ENCODE peak calls at places on chromosome 7, in eight cellular contexts. R, O, A, Y, S, E, U and D are unnamed samples.

GRCh38 chr7:43018446-43018845 is 86.3 kb downstream of the MRPL32 start:
- DNase-seq in R (peak; percentile 54), O (no peak), A (no peak), Y (no peak), S (no peak), E (no peak), U (no peak), D (peak; percentile 91)

GRCh38 chr7:24724451-24725190 is 32.6 kb downstream of the GSDME start:
- DNase-seq in R (no peak), O (no peak), A (no peak), Y (no peak), S (peak; percentile 29), E (no peak), U (no peak), D (no peak)

GRCh38 chr7:35802649-35803048 is 1.8 kb downstream of the SEPTIN7 start:
- DNase-seq in R (no peak), O (no peak), A (no peak), Y (peak; percentile 26), S (no peak), E (no peak), U (no peak), D (no peak)

GRCh38 chr7:158548726-158549125 is 38.9 kb downstream of the PTPRN2 start:
- DNase-seq in R (no peak), O (no peak), A (no peak), Y (peak; percentile 69), S (no peak), E (no peak), U (no peak), D (no peak)

GRCh38 chr7:121608785-121609184 is 212.7 kb upstream of the FAM3C start:
- DNase-seq in R (no peak), O (no peak), A (no peak), Y (no peak), S (no peak), E (no peak), U (no peak), D (no peak)

GRCh38 chr7:108455833-108456677 is at the start of gene NRCAM:
- DNase-seq in R (peak; percentile 70), O (peak; percentile 79), A (no peak), Y (peak; percentile 98), S (peak; percentile 75), E (peak; percentile 96), U (peak; percentile 93), D (no peak)

GRCh38 chr7:157674027-157674714 is 337.4 kb downstream of the DNAJB6 start:
- DNase-seq in R (no peak), O (no peak), A (no peak), Y (no peak), S (no peak), E (no peak), U (no peak), D (no peak)

GRCh38 chr7:4633012-4633411 is 49.1 kb upstream of the FOXK1 start:
- DNase-seq in R (peak; percentile 81), O (no peak), A (no peak), Y (no peak), S (no peak), E (no peak), U (no peak), D (peak; percentile 77)

GRCh38 chr7:1703475-1704325 is 33.6 kb downstream of the ELFN1 start:
- DNase-seq in R (no peak), O (no peak), A (no peak), Y (peak; percentile 74), S (no peak), E (no peak), U (no peak), D (no peak)

GRCh38 chr7:105748701-105749100 is 127.7 kb downstream of the ATXN7L1 start:
- DNase-seq in R (no peak), O (no peak), A (no peak), Y (peak; percentile 51), S (no peak), E (no peak), U (no peak), D (no peak)

GRCh38 chr7:22049848-22050247 is 104.1 kb upstream of the CDCA7L start:
- DNase-seq in R (no peak), O (no peak), A (no peak), Y (no peak), S (no peak), E (no peak), U (no peak), D (no peak)

GRCh38 chr7:70210200-70210960 is 612.1 kb downstream of the AUTS2 start:
- DNase-seq in R (no peak), O (no peak), A (no peak), Y (no peak), S (no peak), E (no peak), U (no peak), D (no peak)

GRCh38 chr7:108384721-108385483 is 71.3 kb downstream of the NRCAM start:
- DNase-seq in R (no peak), O (no peak), A (no peak), Y (peak; percentile 35), S (no peak), E (no peak), U (no peak), D (peak; percentile 16)

GRCh38 chr7:1223196-1224092 is 9.2 kb upstream of the UNCX start:
- DNase-seq in R (no peak), O (no peak), A (no peak), Y (peak; percentile 79), S (no peak), E (no peak), U (no peak), D (no peak)

GRCh38 chr7:6558837-6559236 is 7.6 kb upstream of the GRID2IP start:
- DNase-seq in R (peak; percentile 50), O (no peak), A (no peak), Y (peak; percentile 78), S (no peak), E (no peak), U (peak; percentile 14), D (peak; percentile 66)

GRCh38 chr7:107850221-107850620 is 40.8 kb upstream of the DLD start:
- DNase-seq in R (no peak), O (no peak), A (no peak), Y (peak; percentile 21), S (no peak), E (no peak), U (no peak), D (no peak)

GRCh38 chr7:48244902-48245301 is 73.6 kb downstream of the ABCA13 start:
- DNase-seq in R (peak; percentile 34), O (no peak), A (no peak), Y (no peak), S (no peak), E (no peak), U (no peak), D (peak; percentile 60)

GRCh38 chr7:1539346-1540321 is 9.1 kb downstream of the MAFK start:
- DNase-seq in R (no peak), O (no peak), A (no peak), Y (no peak), S (no peak), E (no peak), U (no peak), D (no peak)

GRCh38 chr7:5598261-5598761 is 174.7 kb upstream of the TNRC18 start:
- DNase-seq in R (no peak), O (no peak), A (no peak), Y (peak; percentile 64), S (no peak), E (no peak), U (no peak), D (no peak)

GRCh38 chr7:40808409-40808942 is 673.7 kb downstream of the SUGCT start:
- DNase-seq in R (peak; percentile 100), O (no peak), A (peak; percentile 98), Y (no peak), S (no peak), E (no peak), U (no peak), D (peak; percentile 73)

GRCh38 chr7:77691892-77692491 is 4.3 kb upstream of the RSBN1L start:
- DNase-seq in R (no peak), O (no peak), A (no peak), Y (no peak), S (no peak), E (no peak), U (peak; percentile 75), D (no peak)

GRCh38 chr7:1065263-1066260 is 21.2 kb downstream of the GPR146 start:
- DNase-seq in R (peak; percentile 77), O (peak; percentile 80), A (no peak), Y (peak; percentile 99), S (peak; percentile 87), E (peak; percentile 19), U (peak; percentile 91), D (peak; percentile 62)

GRCh38 chr7:107614425-107614824 is 34.4 kb downstream of the BCAP29 start:
- DNase-seq in R (peak; percentile 82), O (no peak), A (peak; percentile 58), Y (no peak), S (no peak), E (no peak), U (no peak), D (peak; percentile 83)